ENCODE peak calls at places on chromosomes 11 and 22, in ten cellular contexts. One of them, this sample, is unnamed.

GRCh38 chr22:22705328-22706100 is 61.1 kb downstream of the GGTLC2 start:
- DNase-seq in astrocyte of the cerebellum: no peak
- DNase-seq in SJCRH30: no peak
- DNase-seq in neural progenitor cell: no peak
- DNase-seq in spleen: no peak
- DNase-seq in choroid plexus epithelial cell: no peak
- DNase-seq in skeletal muscle cell: no peak
- DNase-seq in SK-N-MC: no peak
- DNase-seq in uterus: no peak
- DNase-seq in heart right ventricle: no peak
- DNase-seq in this sample: no peak

GRCh38 chr11:69601346-69601975 is 39.5 kb upstream of the CCND1 start:
- DNase-seq in astrocyte of the cerebellum: no peak
- DNase-seq in SJCRH30: no peak
- DNase-seq in neural progenitor cell: no peak
- DNase-seq in SK-N-MC: no peak
- DNase-seq in heart right ventricle: no peak
- DNase-seq in choroid plexus epithelial cell: no peak
- DNase-seq in skeletal muscle cell: no peak
- DNase-seq in spleen: no peak
- DNase-seq in uterus: no peak
- DNase-seq in this sample: no peak

GRCh38 chr11:75667268-75667830 is 1.5 kb downstream of the MAP6 start:
- DNase-seq in choroid plexus epithelial cell: no peak
- DNase-seq in heart right ventricle: peak; percentile 37
- DNase-seq in spleen: no peak
- DNase-seq in skeletal muscle cell: no peak
- DNase-seq in SJCRH30: no peak
- DNase-seq in uterus: no peak
- DNase-seq in astrocyte of the cerebellum: no peak
- DNase-seq in SK-N-MC: no peak
- DNase-seq in neural progenitor cell: peak; percentile 64
- DNase-seq in this sample: peak; percentile 84

GRCh38 chr11:134398644-134399292 is 13.3 kb downstream of the B3GAT1 start:
- DNase-seq in SJCRH30: no peak
- DNase-seq in skeletal muscle cell: no peak
- DNase-seq in astrocyte of the cerebellum: no peak
- DNase-seq in heart right ventricle: no peak
- DNase-seq in choroid plexus epithelial cell: no peak
- DNase-seq in spleen: no peak
- DNase-seq in SK-N-MC: no peak
- DNase-seq in neural progenitor cell: no peak
- DNase-seq in uterus: no peak
- DNase-seq in this sample: no peak

GRCh38 chr11:59221438-59221837 is 8.7 kb upstream of the MPEG1 start:
- DNase-seq in neural progenitor cell: no peak
- DNase-seq in skeletal muscle cell: peak; percentile 48
- DNase-seq in uterus: no peak
- DNase-seq in spleen: no peak
- DNase-seq in choroid plexus epithelial cell: peak; percentile 73
- DNase-seq in heart right ventricle: no peak
- DNase-seq in SK-N-MC: no peak
- DNase-seq in astrocyte of the cerebellum: no peak
- DNase-seq in SJCRH30: no peak
- DNase-seq in this sample: no peak

GRCh38 chr22:19876941-19877625 is 22.4 kb upstream of the GNB1L start:
- DNase-seq in uterus: peak; percentile 13
- DNase-seq in spleen: peak; percentile 61
- DNase-seq in choroid plexus epithelial cell: no peak
- DNase-seq in SJCRH30: no peak
- DNase-seq in SK-N-MC: no peak
- DNase-seq in skeletal muscle cell: no peak
- DNase-seq in astrocyte of the cerebellum: no peak
- DNase-seq in neural progenitor cell: no peak
- DNase-seq in heart right ventricle: no peak
- DNase-seq in this sample: peak; percentile 58

GRCh38 chr11:122235615-122236014 is 119.6 kb upstream of the BLID start:
- DNase-seq in heart right ventricle: peak; percentile 20
- DNase-seq in SJCRH30: peak; percentile 73
- DNase-seq in astrocyte of the cerebellum: peak; percentile 96
- DNase-seq in spleen: no peak
- DNase-seq in neural progenitor cell: no peak
- DNase-seq in skeletal muscle cell: peak; percentile 69
- DNase-seq in choroid plexus epithelial cell: peak; percentile 85
- DNase-seq in uterus: peak; percentile 22
- DNase-seq in SK-N-MC: no peak
- DNase-seq in this sample: no peak

GRCh38 chr11:58629857-58630256 is 7.4 kb downstream of the CNTF start:
- DNase-seq in astrocyte of the cerebellum: peak; percentile 28
- DNase-seq in uterus: no peak
- DNase-seq in heart right ventricle: no peak
- DNase-seq in choroid plexus epithelial cell: peak; percentile 86
- DNase-seq in skeletal muscle cell: no peak
- DNase-seq in spleen: no peak
- DNase-seq in SK-N-MC: no peak
- DNase-seq in SJCRH30: peak; percentile 35
- DNase-seq in neural progenitor cell: peak; percentile 48
- DNase-seq in this sample: no peak

GRCh38 chr11:22807855-22808558 is 21.6 kb downstream of the SVIP start:
- DNase-seq in uterus: no peak
- DNase-seq in skeletal muscle cell: no peak
- DNase-seq in SK-N-MC: no peak
- DNase-seq in heart right ventricle: no peak
- DNase-seq in astrocyte of the cerebellum: no peak
- DNase-seq in SJCRH30: no peak
- DNase-seq in neural progenitor cell: no peak
- DNase-seq in spleen: no peak
- DNase-seq in choroid plexus epithelial cell: peak; percentile 44
- DNase-seq in this sample: no peak

GRCh38 chr11:119741369-119742262 is 12.6 kb upstream of the NECTIN1 start:
- DNase-seq in astrocyte of the cerebellum: no peak
- DNase-seq in SJCRH30: no peak
- DNase-seq in choroid plexus epithelial cell: no peak
- DNase-seq in SK-N-MC: no peak
- DNase-seq in skeletal muscle cell: no peak
- DNase-seq in spleen: peak; percentile 91
- DNase-seq in uterus: no peak
- DNase-seq in neural progenitor cell: peak; percentile 79
- DNase-seq in heart right ventricle: peak; percentile 73
- DNase-seq in this sample: peak; percentile 94

GRCh38 chr11:131408011-131408640 is 37.7 kb downstream of the NTM start:
- DNase-seq in skeletal muscle cell: no peak
- DNase-seq in spleen: no peak
- DNase-seq in choroid plexus epithelial cell: peak; percentile 26
- DNase-seq in neural progenitor cell: peak; percentile 64
- DNase-seq in uterus: no peak
- DNase-seq in heart right ventricle: no peak
- DNase-seq in SJCRH30: peak; percentile 30
- DNase-seq in astrocyte of the cerebellum: no peak
- DNase-seq in SK-N-MC: no peak
- DNase-seq in this sample: no peak

DNA sequence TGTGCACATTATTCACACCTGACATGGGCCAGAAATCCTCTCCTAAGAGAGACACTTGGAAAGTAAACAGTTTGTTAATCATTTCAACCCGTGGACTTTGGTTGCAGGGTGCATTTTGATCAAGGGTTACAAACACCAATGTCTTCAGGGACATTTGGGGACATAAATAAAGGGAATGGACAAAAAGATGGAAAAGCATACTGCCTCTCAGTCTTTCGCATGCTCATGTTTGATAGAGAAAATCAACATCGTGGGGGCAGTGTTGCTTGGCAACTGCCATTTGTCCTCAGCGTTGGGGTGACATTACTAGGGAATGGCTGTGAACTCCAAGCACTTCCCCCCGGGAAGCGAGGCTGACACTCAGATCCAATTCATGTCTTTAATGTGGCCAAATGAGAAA is 114.7 kb upstream of the OR4B1 start:
- DNase-seq in spleen: no peak
- DNase-seq in uterus: no peak
- DNase-seq in neural progenitor cell: no peak
- DNase-seq in choroid plexus epithelial cell: no peak
- DNase-seq in SJCRH30: no peak
- DNase-seq in heart right ventricle: no peak
- DNase-seq in astrocyte of the cerebellum: no peak
- DNase-seq in skeletal muscle cell: no peak
- DNase-seq in SK-N-MC: no peak
- DNase-seq in this sample: no peak
- H3K4me3 ChIP-seq in spleen: no peak overlapping the region
- H3K4me3 ChIP-seq in uterus: no peak overlapping the region
- H3K4me3 ChIP-seq in neural progenitor cell: no peak overlapping the region
- H3K4me3 ChIP-seq in choroid plexus epithelial cell: no peak overlapping the region
- H3K4me3 ChIP-seq in SJCRH30: no peak overlapping the region
- H3K4me3 ChIP-seq in heart right ventricle: no peak overlapping the region
- H3K4me3 ChIP-seq in astrocyte of the cerebellum: no peak overlapping the region
- H3K4me3 ChIP-seq in skeletal muscle cell: no peak overlapping the region
- H3K4me3 ChIP-seq in SK-N-MC: no peak overlapping the region
- H3K4me3 ChIP-seq in this sample: no peak overlapping the region

GRCh38 chr22:46250035-46250782 is at the start of gene CDPF1:
- DNase-seq in spleen: peak; percentile 99
- DNase-seq in neural progenitor cell: peak; percentile 90
- DNase-seq in SJCRH30: peak; percentile 92
- DNase-seq in skeletal muscle cell: peak; percentile 41
- DNase-seq in astrocyte of the cerebellum: peak; percentile 18
- DNase-seq in heart right ventricle: peak; percentile 94
- DNase-seq in uterus: peak; percentile 82
- DNase-seq in choroid plexus epithelial cell: peak; percentile 77
- DNase-seq in SK-N-MC: no peak
- DNase-seq in this sample: peak; percentile 92

GRCh38 chr22:46246178-46246577 is 3.9 kb downstream of the CDPF1 start:
- DNase-seq in spleen: no peak
- DNase-seq in choroid plexus epithelial cell: no peak
- DNase-seq in skeletal muscle cell: no peak
- DNase-seq in uterus: no peak
- DNase-seq in neural progenitor cell: no peak
- DNase-seq in SJCRH30: no peak
- DNase-seq in astrocyte of the cerebellum: no peak
- DNase-seq in SK-N-MC: no peak
- DNase-seq in heart right ventricle: no peak
- DNase-seq in this sample: no peak

GRCh38 chr22:46245515-46245914 is 4.6 kb downstream of the CDPF1 start:
- DNase-seq in choroid plexus epithelial cell: no peak
- DNase-seq in skeletal muscle cell: no peak
- DNase-seq in SK-N-MC: no peak
- DNase-seq in neural progenitor cell: no peak
- DNase-seq in spleen: no peak
- DNase-seq in SJCRH30: peak; percentile 54
- DNase-seq in uterus: no peak
- DNase-seq in heart right ventricle: peak; percentile 71
- DNase-seq in astrocyte of the cerebellum: no peak
- DNase-seq in this sample: no peak

GRCh38 chr22:46244771-46245170 is 5.3 kb downstream of the CDPF1 start:
- DNase-seq in heart right ventricle: no peak
- DNase-seq in choroid plexus epithelial cell: no peak
- DNase-seq in skeletal muscle cell: no peak
- DNase-seq in SK-N-MC: no peak
- DNase-seq in SJCRH30: no peak
- DNase-seq in spleen: no peak
- DNase-seq in astrocyte of the cerebellum: no peak
- DNase-seq in neural progenitor cell: no peak
- DNase-seq in uterus: no peak
- DNase-seq in this sample: no peak

GRCh38 chr22:46247443-46247975 is 2.6 kb downstream of the CDPF1 start:
- DNase-seq in choroid plexus epithelial cell: no peak
- DNase-seq in SJCRH30: no peak
- DNase-seq in skeletal muscle cell: no peak
- DNase-seq in spleen: no peak
- DNase-seq in SK-N-MC: no peak
- DNase-seq in astrocyte of the cerebellum: no peak
- DNase-seq in heart right ventricle: no peak
- DNase-seq in neural progenitor cell: no peak
- DNase-seq in uterus: no peak
- DNase-seq in this sample: no peak
- H3K4me3 ChIP-seq in choroid plexus epithelial cell: no peak overlapping the region
- H3K4me3 ChIP-seq in SJCRH30: no peak overlapping the region
- H3K4me3 ChIP-seq in skeletal muscle cell: no peak overlapping the region
- H3K4me3 ChIP-seq in spleen: no peak overlapping the region
- H3K4me3 ChIP-seq in SK-N-MC: no peak overlapping the region
- H3K4me3 ChIP-seq in astrocyte of the cerebellum: no peak overlapping the region
- H3K4me3 ChIP-seq in heart right ventricle: no peak overlapping the region
- H3K4me3 ChIP-seq in neural progenitor cell: no peak overlapping the region
- H3K4me3 ChIP-seq in uterus: no peak overlapping the region
- H3K4me3 ChIP-seq in this sample: no peak overlapping the region

DNA sequence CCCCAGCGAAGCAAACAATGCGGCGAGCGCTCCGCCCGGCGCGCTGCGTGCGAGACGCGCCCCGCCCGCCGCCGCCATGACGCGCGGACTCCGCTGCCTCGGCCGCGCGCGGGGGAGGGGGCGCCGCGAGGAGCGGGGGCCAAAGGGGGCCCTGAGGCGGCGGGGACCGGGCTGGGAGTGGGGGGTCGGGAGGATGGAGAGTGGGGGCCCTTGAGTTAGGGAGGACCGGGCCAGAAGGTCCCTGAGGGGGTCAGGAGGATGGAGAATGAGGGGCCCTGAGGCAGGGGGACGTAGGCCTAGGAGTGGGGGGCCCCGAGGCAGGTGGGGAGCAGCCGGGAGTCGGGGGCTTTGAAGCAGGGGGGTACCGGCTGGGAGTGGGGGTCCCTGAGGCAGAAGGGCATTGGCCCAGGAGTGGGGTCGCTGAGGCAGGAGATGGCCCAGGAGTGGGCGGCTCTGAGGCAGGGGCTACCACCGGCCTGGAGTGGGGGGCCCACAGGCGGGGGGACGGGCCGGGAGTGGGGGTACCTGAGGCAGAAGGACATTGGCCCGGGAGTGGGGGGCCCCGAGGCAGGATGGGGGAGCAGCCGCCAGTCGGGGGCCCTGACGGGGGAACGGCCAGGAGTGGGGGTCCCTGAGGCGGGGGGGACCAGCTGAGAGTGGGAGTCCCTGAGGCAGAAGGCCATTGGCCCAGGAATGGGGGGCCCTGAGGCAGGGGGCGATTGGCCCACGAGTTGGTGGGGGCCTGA is at the start of gene BRD1:
- DNase-seq in uterus: no peak
- DNase-seq in choroid plexus epithelial cell: peak; percentile 68
- DNase-seq in SJCRH30: peak; percentile 80
- DNase-seq in spleen: peak; percentile 94
- DNase-seq in skeletal muscle cell: no peak
- DNase-seq in heart right ventricle: peak; percentile 73
- DNase-seq in neural progenitor cell: peak; percentile 84
- DNase-seq in SK-N-MC: no peak
- DNase-seq in astrocyte of the cerebellum: no peak
- DNase-seq in this sample: no peak
- H3K4me3 ChIP-seq in uterus: peak within 1 kb of the TSS; percentile 85
- H3K4me3 ChIP-seq in choroid plexus epithelial cell: peak within 1 kb of the TSS; percentile 72
- H3K4me3 ChIP-seq in SJCRH30: peak within 1 kb of the TSS; percentile 81
- H3K4me3 ChIP-seq in spleen: peak within 1 kb of the TSS; percentile 85
- H3K4me3 ChIP-seq in skeletal muscle cell: peak within 1 kb of the TSS; percentile 74
- H3K4me3 ChIP-seq in heart right ventricle: peak within 1 kb of the TSS; percentile 65
- H3K4me3 ChIP-seq in neural progenitor cell: peak within 1 kb of the TSS; percentile 97
- H3K4me3 ChIP-seq in SK-N-MC: peak within 1 kb of the TSS; percentile 88
- H3K4me3 ChIP-seq in astrocyte of the cerebellum: peak within 1 kb of the TSS; percentile 73
- H3K4me3 ChIP-seq in this sample: peak within 1 kb of the TSS; percentile 86

DNA sequence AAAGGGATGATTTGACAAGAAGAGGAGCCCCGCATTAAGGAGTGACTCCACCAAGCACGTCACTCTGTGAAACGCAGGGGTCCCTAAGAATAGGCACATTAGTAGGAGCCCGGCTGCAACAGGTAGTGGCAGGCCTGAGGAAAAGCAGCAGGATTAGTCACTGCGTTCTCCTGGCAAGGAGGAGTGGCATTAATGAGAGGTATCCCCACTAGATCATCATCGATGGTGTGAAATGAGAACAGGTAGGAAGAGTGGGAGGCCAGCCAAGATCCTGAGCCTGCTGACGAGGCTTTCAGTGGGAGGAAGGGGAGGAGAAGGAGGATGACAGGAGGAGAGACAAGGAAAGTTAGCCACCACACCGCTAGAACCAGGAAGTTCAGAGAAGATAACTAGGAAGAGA is 38.6 kb downstream of the NRXN2 start:
- DNase-seq in skeletal muscle cell: no peak
- DNase-seq in choroid plexus epithelial cell: no peak
- DNase-seq in heart right ventricle: no peak
- DNase-seq in SJCRH30: no peak
- DNase-seq in astrocyte of the cerebellum: no peak
- DNase-seq in SK-N-MC: no peak
- DNase-seq in uterus: no peak
- DNase-seq in spleen: no peak
- DNase-seq in neural progenitor cell: no peak
- DNase-seq in this sample: no peak
- H3K4me3 ChIP-seq in skeletal muscle cell: no peak overlapping the region
- H3K4me3 ChIP-seq in choroid plexus epithelial cell: no peak overlapping the region
- H3K4me3 ChIP-seq in heart right ventricle: no peak overlapping the region
- H3K4me3 ChIP-seq in SJCRH30: no peak overlapping the region
- H3K4me3 ChIP-seq in astrocyte of the cerebellum: no peak overlapping the region
- H3K4me3 ChIP-seq in SK-N-MC: no peak overlapping the region
- H3K4me3 ChIP-seq in uterus: no peak overlapping the region
- H3K4me3 ChIP-seq in spleen: no peak overlapping the region
- H3K4me3 ChIP-seq in neural progenitor cell: no peak overlapping the region
- H3K4me3 ChIP-seq in this sample: no peak overlapping the region